ENCODE peak calls at places on chromosomes 7 and 10, in seven cellular contexts. One of them, this sample, is unnamed.

GRCh38 chr7:29412912-29413311 is 150.7 kb upstream of the PRR15 start:
- DNase-seq in stimulated activated CD4-positive, alpha-beta T cell treated with anti-CD3 and anti-CD28 coated beads, Interleukin-2, amount 100 ng/mL, for 48 hours: no peak
- DNase-seq in stimulated activated CD8-positive, alpha-beta memory T cell treated with anti-CD3 and anti-CD28 coated beads, Interleukin-7, amount 100 ng/mL, for 24 hours: no peak
- DNase-seq in fibroblast of the conjunctiva: no peak
- DNase-seq in uterus: no peak
- DNase-seq in CD4-positive, alpha-beta T cell: no peak
- DNase-seq in T-cell: no peak
- DNase-seq in this sample: no peak

GRCh38 chr10:74548676-74549075 is 277.7 kb upstream of the KAT6B start:
- DNase-seq in stimulated activated CD8-positive, alpha-beta memory T cell treated with anti-CD3 and anti-CD28 coated beads, Interleukin-7, amount 100 ng/mL, for 24 hours: no peak
- DNase-seq in fibroblast of the conjunctiva: no peak
- DNase-seq in CD4-positive, alpha-beta T cell: no peak
- DNase-seq in stimulated activated CD4-positive, alpha-beta T cell treated with anti-CD3 and anti-CD28 coated beads, Interleukin-2, amount 100 ng/mL, for 48 hours: no peak
- DNase-seq in T-cell: no peak
- DNase-seq in uterus: no peak
- DNase-seq in this sample: no peak

GRCh38 chr7:123608991-123609882 is 7.6 kb downstream of the ASB15 start:
- DNase-seq in CD4-positive, alpha-beta T cell: no peak
- DNase-seq in T-cell: no peak
- DNase-seq in fibroblast of the conjunctiva: no peak
- DNase-seq in stimulated activated CD4-positive, alpha-beta T cell treated with anti-CD3 and anti-CD28 coated beads, Interleukin-2, amount 100 ng/mL, for 48 hours: no peak
- DNase-seq in uterus: no peak
- DNase-seq in stimulated activated CD8-positive, alpha-beta memory T cell treated with anti-CD3 and anti-CD28 coated beads, Interleukin-7, amount 100 ng/mL, for 24 hours: no peak
- DNase-seq in this sample: no peak

GRCh38 chr10:30088178-30088577 is 28.8 kb upstream of the JCAD start:
- DNase-seq in fibroblast of the conjunctiva: no peak
- DNase-seq in T-cell: no peak
- DNase-seq in stimulated activated CD4-positive, alpha-beta T cell treated with anti-CD3 and anti-CD28 coated beads, Interleukin-2, amount 100 ng/mL, for 48 hours: no peak
- DNase-seq in stimulated activated CD8-positive, alpha-beta memory T cell treated with anti-CD3 and anti-CD28 coated beads, Interleukin-7, amount 100 ng/mL, for 24 hours: no peak
- DNase-seq in CD4-positive, alpha-beta T cell: no peak
- DNase-seq in uterus: no peak
- DNase-seq in this sample: no peak

GRCh38 chr10:58712982-58713381 is 200.3 kb downstream of the BICC1 start:
- DNase-seq in stimulated activated CD4-positive, alpha-beta T cell treated with anti-CD3 and anti-CD28 coated beads, Interleukin-2, amount 100 ng/mL, for 48 hours: no peak
- DNase-seq in T-cell: no peak
- DNase-seq in fibroblast of the conjunctiva: no peak
- DNase-seq in stimulated activated CD8-positive, alpha-beta memory T cell treated with anti-CD3 and anti-CD28 coated beads, Interleukin-7, amount 100 ng/mL, for 24 hours: no peak
- DNase-seq in CD4-positive, alpha-beta T cell: no peak
- DNase-seq in uterus: no peak
- DNase-seq in this sample: no peak

GRCh38 chr7:88344956-88345832 is 38.5 kb upstream of the STEAP4 start:
- DNase-seq in CD4-positive, alpha-beta T cell: no peak
- DNase-seq in stimulated activated CD8-positive, alpha-beta memory T cell treated with anti-CD3 and anti-CD28 coated beads, Interleukin-7, amount 100 ng/mL, for 24 hours: no peak
- DNase-seq in fibroblast of the conjunctiva: no peak
- DNase-seq in uterus: peak
- DNase-seq in stimulated activated CD4-positive, alpha-beta T cell treated with anti-CD3 and anti-CD28 coated beads, Interleukin-2, amount 100 ng/mL, for 48 hours: no peak
- DNase-seq in T-cell: no peak
- DNase-seq in this sample: peak

GRCh38 chr10:127939786-127940330 is 33.0 kb downstream of the PTPRE start:
- DNase-seq in fibroblast of the conjunctiva: no peak
- DNase-seq in CD4-positive, alpha-beta T cell: no peak
- DNase-seq in stimulated activated CD4-positive, alpha-beta T cell treated with anti-CD3 and anti-CD28 coated beads, Interleukin-2, amount 100 ng/mL, for 48 hours: no peak
- DNase-seq in T-cell: no peak
- DNase-seq in stimulated activated CD8-positive, alpha-beta memory T cell treated with anti-CD3 and anti-CD28 coated beads, Interleukin-7, amount 100 ng/mL, for 24 hours: no peak
- DNase-seq in uterus: no peak
- DNase-seq in this sample: no peak

GRCh38 chr7:139908792-139909191 is 79.7 kb downstream of the TBXAS1 start:
- DNase-seq in fibroblast of the conjunctiva: no peak
- DNase-seq in uterus: no peak
- DNase-seq in stimulated activated CD4-positive, alpha-beta T cell treated with anti-CD3 and anti-CD28 coated beads, Interleukin-2, amount 100 ng/mL, for 48 hours: no peak
- DNase-seq in stimulated activated CD8-positive, alpha-beta memory T cell treated with anti-CD3 and anti-CD28 coated beads, Interleukin-7, amount 100 ng/mL, for 24 hours: no peak
- DNase-seq in T-cell: no peak
- DNase-seq in CD4-positive, alpha-beta T cell: no peak
- DNase-seq in this sample: no peak

GRCh38 chr7:92737706-92738105 is 98.7 kb downstream of the CDK6 start:
- DNase-seq in CD4-positive, alpha-beta T cell: no peak
- DNase-seq in uterus: no peak
- DNase-seq in stimulated activated CD8-positive, alpha-beta memory T cell treated with anti-CD3 and anti-CD28 coated beads, Interleukin-7, amount 100 ng/mL, for 24 hours: no peak
- DNase-seq in stimulated activated CD4-positive, alpha-beta T cell treated with anti-CD3 and anti-CD28 coated beads, Interleukin-2, amount 100 ng/mL, for 48 hours: no peak
- DNase-seq in fibroblast of the conjunctiva: no peak
- DNase-seq in T-cell: no peak
- DNase-seq in this sample: no peak

GRCh38 chr7:30848121-30848855 is 63.4 kb upstream of the AQP1 start:
- DNase-seq in CD4-positive, alpha-beta T cell: no peak
- DNase-seq in stimulated activated CD4-positive, alpha-beta T cell treated with anti-CD3 and anti-CD28 coated beads, Interleukin-2, amount 100 ng/mL, for 48 hours: no peak
- DNase-seq in T-cell: no peak
- DNase-seq in fibroblast of the conjunctiva: no peak
- DNase-seq in uterus: no peak
- DNase-seq in stimulated activated CD8-positive, alpha-beta memory T cell treated with anti-CD3 and anti-CD28 coated beads, Interleukin-7, amount 100 ng/mL, for 24 hours: no peak
- DNase-seq in this sample: no peak

GRCh38 chr7:79785556-79785955 is 332.1 kb upstream of the MAGI2 start:
- DNase-seq in T-cell: no peak
- DNase-seq in stimulated activated CD4-positive, alpha-beta T cell treated with anti-CD3 and anti-CD28 coated beads, Interleukin-2, amount 100 ng/mL, for 48 hours: no peak
- DNase-seq in fibroblast of the conjunctiva: no peak
- DNase-seq in stimulated activated CD8-positive, alpha-beta memory T cell treated with anti-CD3 and anti-CD28 coated beads, Interleukin-7, amount 100 ng/mL, for 24 hours: no peak
- DNase-seq in CD4-positive, alpha-beta T cell: no peak
- DNase-seq in uterus: no peak
- DNase-seq in this sample: no peak

GRCh38 chr10:62466590-62466989 is 92.4 kb downstream of the ZNF365 start:
- DNase-seq in fibroblast of the conjunctiva: no peak
- DNase-seq in uterus: no peak
- DNase-seq in stimulated activated CD4-positive, alpha-beta T cell treated with anti-CD3 and anti-CD28 coated beads, Interleukin-2, amount 100 ng/mL, for 48 hours: no peak
- DNase-seq in stimulated activated CD8-positive, alpha-beta memory T cell treated with anti-CD3 and anti-CD28 coated beads, Interleukin-7, amount 100 ng/mL, for 24 hours: no peak
- DNase-seq in CD4-positive, alpha-beta T cell: no peak
- DNase-seq in T-cell: no peak
- DNase-seq in this sample: no peak

GRCh38 chr7:44885394-44886317 is at the start of gene PURB:
- DNase-seq in stimulated activated CD4-positive, alpha-beta T cell treated with anti-CD3 and anti-CD28 coated beads, Interleukin-2, amount 100 ng/mL, for 48 hours: peak
- DNase-seq in T-cell: peak
- DNase-seq in fibroblast of the conjunctiva: peak
- DNase-seq in uterus: peak
- DNase-seq in CD4-positive, alpha-beta T cell: peak
- DNase-seq in stimulated activated CD8-positive, alpha-beta memory T cell treated with anti-CD3 and anti-CD28 coated beads, Interleukin-7, amount 100 ng/mL, for 24 hours: peak
- DNase-seq in this sample: peak

GRCh38 chr7:43273939-43274719 is 161.7 kb downstream of the HECW1 start:
- DNase-seq in stimulated activated CD4-positive, alpha-beta T cell treated with anti-CD3 and anti-CD28 coated beads, Interleukin-2, amount 100 ng/mL, for 48 hours: no peak
- DNase-seq in fibroblast of the conjunctiva: no peak
- DNase-seq in T-cell: no peak
- DNase-seq in uterus: no peak
- DNase-seq in CD4-positive, alpha-beta T cell: no peak
- DNase-seq in stimulated activated CD8-positive, alpha-beta memory T cell treated with anti-CD3 and anti-CD28 coated beads, Interleukin-7, amount 100 ng/mL, for 24 hours: no peak
- DNase-seq in this sample: no peak

GRCh38 chr10:71462642-71462935 is 65.9 kb downstream of the CDH23 start:
- DNase-seq in uterus: no peak
- DNase-seq in stimulated activated CD8-positive, alpha-beta memory T cell treated with anti-CD3 and anti-CD28 coated beads, Interleukin-7, amount 100 ng/mL, for 24 hours: no peak
- DNase-seq in CD4-positive, alpha-beta T cell: no peak
- DNase-seq in stimulated activated CD4-positive, alpha-beta T cell treated with anti-CD3 and anti-CD28 coated beads, Interleukin-2, amount 100 ng/mL, for 48 hours: no peak
- DNase-seq in fibroblast of the conjunctiva: no peak
- DNase-seq in T-cell: no peak
- DNase-seq in this sample: no peak

GRCh38 chr7:51458693-51459092 is 142.1 kb upstream of the COBL start:
- DNase-seq in stimulated activated CD4-positive, alpha-beta T cell treated with anti-CD3 and anti-CD28 coated beads, Interleukin-2, amount 100 ng/mL, for 48 hours: no peak
- DNase-seq in stimulated activated CD8-positive, alpha-beta memory T cell treated with anti-CD3 and anti-CD28 coated beads, Interleukin-7, amount 100 ng/mL, for 24 hours: no peak
- DNase-seq in T-cell: no peak
- DNase-seq in CD4-positive, alpha-beta T cell: no peak
- DNase-seq in fibroblast of the conjunctiva: no peak
- DNase-seq in uterus: no peak
- DNase-seq in this sample: no peak

GRCh38 chr10:89535185-89536012 is at the start of gene SLC16A12:
- DNase-seq in CD4-positive, alpha-beta T cell: no peak
- DNase-seq in uterus: no peak
- DNase-seq in stimulated activated CD8-positive, alpha-beta memory T cell treated with anti-CD3 and anti-CD28 coated beads, Interleukin-7, amount 100 ng/mL, for 24 hours: no peak
- DNase-seq in fibroblast of the conjunctiva: no peak
- DNase-seq in stimulated activated CD4-positive, alpha-beta T cell treated with anti-CD3 and anti-CD28 coated beads, Interleukin-2, amount 100 ng/mL, for 48 hours: no peak
- DNase-seq in T-cell: no peak
- DNase-seq in this sample: no peak

GRCh38 chr10:110002801-110003523 is 4.8 kb upstream of the ADD3 start:
- DNase-seq in T-cell: no peak
- DNase-seq in fibroblast of the conjunctiva: no peak
- DNase-seq in stimulated activated CD8-positive, alpha-beta memory T cell treated with anti-CD3 and anti-CD28 coated beads, Interleukin-7, amount 100 ng/mL, for 24 hours: no peak
- DNase-seq in CD4-positive, alpha-beta T cell: no peak
- DNase-seq in stimulated activated CD4-positive, alpha-beta T cell treated with anti-CD3 and anti-CD28 coated beads, Interleukin-2, amount 100 ng/mL, for 48 hours: no peak
- DNase-seq in uterus: no peak
- DNase-seq in this sample: no peak

GRCh38 chr7:131105803-131106680 is 221.6 kb upstream of the MKLN1 start:
- DNase-seq in fibroblast of the conjunctiva: no peak
- DNase-seq in T-cell: peak
- DNase-seq in stimulated activated CD4-positive, alpha-beta T cell treated with anti-CD3 and anti-CD28 coated beads, Interleukin-2, amount 100 ng/mL, for 48 hours: peak
- DNase-seq in CD4-positive, alpha-beta T cell: peak
- DNase-seq in uterus: peak
- DNase-seq in stimulated activated CD8-positive, alpha-beta memory T cell treated with anti-CD3 and anti-CD28 coated beads, Interleukin-7, amount 100 ng/mL, for 24 hours: peak
- DNase-seq in this sample: no peak

GRCh38 chr7:40133561-40134427 is 628 bp downstream of the MPLKIP start:
- DNase-seq in stimulated activated CD4-positive, alpha-beta T cell treated with anti-CD3 and anti-CD28 coated beads, Interleukin-2, amount 100 ng/mL, for 48 hours: no peak
- DNase-seq in fibroblast of the conjunctiva: no peak
- DNase-seq in stimulated activated CD8-positive, alpha-beta memory T cell treated with anti-CD3 and anti-CD28 coated beads, Interleukin-7, amount 100 ng/mL, for 24 hours: no peak
- DNase-seq in CD4-positive, alpha-beta T cell: no peak
- DNase-seq in uterus: no peak
- DNase-seq in T-cell: no peak
- DNase-seq in this sample: peak

GRCh38 chr10:113087082-113088029 is 137.3 kb downstream of the TCF7L2 start:
- DNase-seq in fibroblast of the conjunctiva: peak
- DNase-seq in CD4-positive, alpha-beta T cell: no peak
- DNase-seq in T-cell: no peak
- DNase-seq in stimulated activated CD8-positive, alpha-beta memory T cell treated with anti-CD3 and anti-CD28 coated beads, Interleukin-7, amount 100 ng/mL, for 24 hours: no peak
- DNase-seq in uterus: peak
- DNase-seq in stimulated activated CD4-positive, alpha-beta T cell treated with anti-CD3 and anti-CD28 coated beads, Interleukin-2, amount 100 ng/mL, for 48 hours: no peak
- DNase-seq in this sample: peak